ENCODE peak calls at places on chromosomes 5 and 9, in six cellular contexts. A is uterus, I is stomach, C is gastrocnemius medialis, D is ovary, E is upper lobe of left lung. F is an unnamed sample.

GRCh38 chr9:111728617-111729366 is 65.9 kb downstream of the SHOC1 start:
- DNase-seq in A (no peak), I (no peak), C (no peak), D (no peak), E (no peak), F (peak; percentile 17)

GRCh38 chr9:105114956-105115728 is 129.3 kb upstream of the SLC44A1 start:
- DNase-seq in A (no peak), I (peak; percentile 42), C (peak; percentile 58), D (no peak), E (no peak), F (peak; percentile 94)

GRCh38 chr5:65923339-65923738 is 3.0 kb upstream of the ERBIN start:
- DNase-seq in A (no peak), I (no peak), C (no peak), D (no peak), E (no peak), F (no peak)

GRCh38 chr5:56279979-56280378 is 46.8 kb upstream of the ANKRD55 start:
- DNase-seq in A (no peak), I (no peak), C (no peak), D (no peak), E (no peak), F (no peak)

GRCh38 chr5:116442095-116442534 is 132.5 kb downstream of the SEMA6A start:
- DNase-seq in A (no peak), I (peak; percentile 46), C (peak; percentile 44), D (no peak), E (no peak), F (no peak)

GRCh38 chr5:17180957-17181723 is 36.3 kb upstream of the BASP1 start:
- DNase-seq in A (no peak), I (no peak), C (no peak), D (no peak), E (no peak), F (no peak)

GRCh38 chr5:104265531-104266130 is 703.0 kb upstream of the NUDT12 start:
- DNase-seq in A (no peak), I (no peak), C (no peak), D (no peak), E (no peak), F (no peak)

GRCh38 chr5:14270212-14270702 is 127.1 kb downstream of the TRIO start:
- DNase-seq in A (peak; percentile 42), I (no peak), C (peak; percentile 81), D (peak; percentile 60), E (no peak), F (peak; percentile 63)

GRCh38 chr5:38866362-38867070 is 20.7 kb downstream of the OSMR start:
- DNase-seq in A (no peak), I (no peak), C (no peak), D (no peak), E (no peak), F (no peak)

GRCh38 chr9:20611751-20612287 is 10.5 kb downstream of the MLLT3 start:
- DNase-seq in A (no peak), I (no peak), C (no peak), D (no peak), E (no peak), F (peak; percentile 42)

GRCh38 chr9:37923121-37923795 is 19.3 kb upstream of the SLC25A51 start:
- DNase-seq in A (no peak), I (no peak), C (no peak), D (no peak), E (no peak), F (no peak)

GRCh38 chr9:36559036-36559695 is 13.5 kb upstream of the MELK start:
- DNase-seq in A (no peak), I (no peak), C (no peak), D (no peak), E (no peak), F (no peak)

GRCh38 chr5:6404129-6404528 is 25.8 kb upstream of the MED10 start:
- DNase-seq in A (no peak), I (no peak), C (no peak), D (no peak), E (no peak), F (no peak)

GRCh38 chr9:130732131-130732530 is 38.6 kb downstream of the EXOSC2 start:
- DNase-seq in A (no peak), I (no peak), C (no peak), D (no peak), E (no peak), F (no peak)

GRCh38 chr5:151195622-151196021 is 28.3 kb downstream of the CCDC69 start:
- DNase-seq in A (no peak), I (no peak), C (no peak), D (no peak), E (no peak), F (peak; percentile 75)

GRCh38 chr5:14714706-14715105 is 50.2 kb downstream of the OTULIN start:
- DNase-seq in A (no peak), I (no peak), C (peak; percentile 82), D (no peak), E (no peak), F (no peak)

GRCh38 chr9:130319944-130320696 is 54.6 kb downstream of the HMCN2 start:
- DNase-seq in A (no peak), I (no peak), C (no peak), D (no peak), E (peak; percentile 57), F (no peak)

GRCh38 chr5:121833631-121834420 is 17.9 kb upstream of the FTMT start:
- DNase-seq in A (no peak), I (no peak), C (no peak), D (no peak), E (no peak), F (no peak)

GRCh38 chr5:36675244-36675643 is 68.8 kb downstream of the SLC1A3 start:
- DNase-seq in A (no peak), I (no peak), C (no peak), D (no peak), E (no peak), F (no peak)

GRCh38 chr5:88536146-88536545 is 267.5 kb upstream of the TMEM161B start:
- DNase-seq in A (no peak), I (no peak), C (no peak), D (no peak), E (no peak), F (no peak)

GRCh38 chr5:73821003-73821402 is 195.0 kb downstream of the ARHGEF28 start:
- DNase-seq in A (no peak), I (no peak), C (no peak), D (no peak), E (no peak), F (no peak)

GRCh38 chr9:74742792-74743389 is 144.8 kb downstream of the TRPM6 start:
- DNase-seq in A (no peak), I (no peak), C (no peak), D (no peak), E (no peak), F (peak; percentile 11)

GRCh38 chr5:168286386-168286785 is 5.1 kb upstream of the WWC1 start:
- DNase-seq in A (no peak), I (no peak), C (no peak), D (no peak), E (no peak), F (no peak)

GRCh38 chr9:124818431-124819281 is 34.6 kb upstream of the WDR38 start:
- DNase-seq in A (no peak), I (no peak), C (peak; percentile 76), D (no peak), E (no peak), F (peak; percentile 60)

DNA sequence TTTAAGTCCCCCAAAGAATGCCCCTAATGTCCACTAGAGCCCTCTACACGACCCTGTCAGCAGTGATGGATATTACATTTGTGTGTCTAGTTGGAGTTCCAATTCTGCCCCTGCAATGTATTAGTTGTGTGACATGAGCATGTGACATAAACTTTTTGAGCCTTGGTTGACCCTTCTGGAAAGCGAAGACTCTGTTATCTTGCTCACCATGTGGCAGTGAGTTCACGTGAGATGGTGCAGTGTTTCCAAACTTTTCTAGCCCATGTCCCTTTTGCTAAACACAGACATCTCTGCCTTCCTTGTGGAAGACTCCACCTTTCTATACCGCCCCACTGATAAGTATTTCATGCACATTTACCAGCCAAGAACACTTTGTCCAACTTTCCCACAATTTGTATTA is 87.0 kb upstream of the BOD1 start:
- DNase-seq in A (no peak), I (no peak), C (no peak), D (no peak), E (no peak), F (no peak)
- TF ChIP-seq POLR2A in A (no peak), I (no peak), C (no peak), D (no peak), E (no peak), F (no peak)

GRCh38 chr9:97925497-97926334 is 3.4 kb upstream of the TRMO start:
- DNase-seq in A (no peak), I (no peak), C (no peak), D (no peak), E (no peak), F (no peak)
- TF ChIP-seq POLR2A in A (no peak), I (no peak), C (no peak), D (no peak), E (no peak), F (no peak)

DNA sequence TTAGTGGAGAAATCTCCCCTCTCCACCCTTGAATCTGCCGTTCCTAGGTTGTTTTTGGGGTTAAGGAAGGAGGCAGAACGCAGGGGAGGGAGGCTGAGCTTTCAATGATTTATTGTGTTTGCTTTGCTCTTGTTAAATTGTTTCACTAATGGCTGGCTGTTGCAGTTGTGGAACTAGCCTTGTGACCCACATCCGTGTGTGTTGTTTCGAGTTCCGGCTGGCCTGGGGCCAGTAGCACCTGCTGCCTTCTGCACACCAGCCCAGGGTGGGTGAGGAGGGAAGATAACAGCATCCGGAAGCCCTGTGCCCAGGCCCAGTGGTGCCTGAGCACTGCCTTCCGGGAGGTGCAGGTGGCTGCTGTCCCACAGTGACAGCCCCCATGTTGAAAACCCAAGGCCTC is 3.6 kb downstream of the ERGIC1 start:
- DNase-seq in A (no peak), I (peak; percentile 97), C (no peak), D (no peak), E (peak; percentile 69), F (no peak)
- TF ChIP-seq POLR2A in A (no peak), I (peak; percentile 22), C (no peak), D (no peak), E (peak; percentile 59), F (no peak)

GRCh38 chr9:109133533-109133932 is 13.8 kb upstream of the TMEM245 start:
- DNase-seq in A (no peak), I (no peak), C (no peak), D (no peak), E (no peak), F (no peak)
- TF ChIP-seq POLR2A in A (no peak), I (no peak), C (no peak), D (no peak), E (no peak), F (no peak)

DNA sequence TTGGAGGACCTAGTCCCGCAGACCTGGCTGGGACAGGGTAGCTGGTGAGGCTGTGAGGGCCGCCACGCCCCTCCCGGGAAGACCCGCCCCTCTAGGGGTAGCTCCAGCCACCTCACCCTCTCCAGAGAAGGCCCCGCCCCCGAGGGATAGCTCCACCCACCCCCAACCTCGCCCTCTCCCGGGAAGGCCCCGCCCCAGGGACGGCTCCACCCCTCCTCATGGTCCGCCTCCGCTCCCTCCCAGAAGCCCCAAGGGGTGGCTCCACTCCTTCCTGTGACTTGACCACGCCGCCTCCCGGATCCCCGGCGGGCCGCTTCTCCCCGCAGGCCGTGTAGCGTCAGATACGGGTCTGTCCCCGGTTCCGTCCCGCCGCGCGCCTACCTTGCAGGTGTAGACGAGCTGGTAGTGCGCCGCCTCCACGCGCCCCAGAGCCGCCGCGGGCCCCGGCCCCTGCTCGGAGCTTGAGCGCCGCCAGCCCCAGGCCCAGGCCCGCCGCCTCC is 388 bp downstream of the DNLZ start:
- DNase-seq in A (peak; percentile 98), I (peak; percentile 98), C (peak; percentile 96), D (peak; percentile 98), E (peak; percentile 97), F (peak; percentile 94)
- TF ChIP-seq POLR2A in A (no peak), I (no peak), C (peak; percentile 93), D (peak; percentile 75), E (peak; percentile 86), F (peak; percentile 63)

GRCh38 chr5:143405063-143405746 is 1.7 kb upstream of the NR3C1 start:
- DNase-seq in A (peak; percentile 85), I (peak; percentile 84), C (peak; percentile 88), D (peak; percentile 89), E (peak; percentile 96), F (peak; percentile 89)
- TF ChIP-seq POLR2A in A (peak; percentile 58), I (no peak), C (peak; percentile 29), D (peak; percentile 23), E (peak; percentile 80), F (peak; percentile 39)